ENCODE peak calls at places on chromosomes 6 and 20, in nine cellular contexts. F is activated gamma-delta T cell treated with anti-CD3 and anti-CD28 coated beads, Interleukin-2, amount 50 U/mL, for 16 hours; N is activated CD8-positive, alpha-beta memory T cell treated with anti-CD3 and anti-CD28 coated beads, Interleukin-2, amount 10 ng/mL, durations not matched to agents 7 days and 5 days; P is activated CD4-positive, alpha-beta T cell treated with anti-CD3 and anti-CD28 coated beads for 1 hour; O is NCI-H1092 treated with DMSO at 0.1 percent for 48 hours; B is SJSA1; M is stimulated activated effector memory CD8-positive, alpha-beta T cell treated with anti-CD3 and anti-CD28 coated beads, Interleukin-12 subunit alpha, Interleukin-12 subunit beta, amount 100 ng/mL, for 72 hours; D is cerebellum; Q is neural progenitor cell. Z is an unnamed sample.

GRCh38 chr6:54737247-54737646 is 109.3 kb upstream of the FAM83B start:
- DNase-seq in F (no peak), N (no peak), P (no peak), O (no peak), B (no peak), M (no peak), D (no peak), Q (peak), Z (no peak)

GRCh38 chr6:109523478-109523877 is 40.5 kb upstream of the ZBTB24 start:
- DNase-seq in F (no peak), N (no peak), P (no peak), O (no peak), B (no peak), M (no peak), D (no peak), Q (no peak), Z (no peak)

GRCh38 chr6:140956567-140957306 is 1176.0 kb upstream of the GJE1 start:
- DNase-seq in F (no peak), N (no peak), P (no peak), O (peak), B (peak), M (no peak), D (peak), Q (peak), Z (peak)

GRCh38 chr6:113318553-113318952 is 538.6 kb upstream of the MARCKS start:
- DNase-seq in F (no peak), N (no peak), P (no peak), O (peak), B (no peak), M (no peak), D (no peak), Q (no peak), Z (peak)

GRCh38 chr6:44486002-44486421 is 98.5 kb downstream of the CDC5L start:
- DNase-seq in F (no peak), N (no peak), P (no peak), O (no peak), B (no peak), M (no peak), D (no peak), Q (peak), Z (no peak)

GRCh38 chr6:140590641-140591040 is 1216.2 kb upstream of the CITED2 start:
- DNase-seq in F (no peak), N (no peak), P (no peak), O (no peak), B (no peak), M (no peak), D (no peak), Q (no peak), Z (no peak)

GRCh38 chr6:159107451-159108260 is 61.5 kb upstream of the FNDC1 start:
- DNase-seq in F (peak), N (peak), P (peak), O (peak), B (no peak), M (peak), D (peak), Q (no peak), Z (peak)

GRCh38 chr6:2876210-2877056 is 26.7 kb downstream of the SERPINB9 start:
- DNase-seq in F (no peak), N (no peak), P (no peak), O (peak), B (peak), M (no peak), D (peak), Q (peak), Z (no peak)

GRCh38 chr6:109834595-109835437 is 143.3 kb upstream of the GPR6 start:
- DNase-seq in F (no peak), N (no peak), P (no peak), O (peak), B (no peak), M (no peak), D (no peak), Q (no peak), Z (peak)

GRCh38 chr6:106347219-106347618 is 13.3 kb upstream of the CRYBG1 start:
- DNase-seq in F (no peak), N (no peak), P (no peak), O (no peak), B (no peak), M (no peak), D (no peak), Q (no peak), Z (no peak)

GRCh38 chr6:149545258-149545753 is 537 bp downstream of the PPIL4 start:
- DNase-seq in F (peak), N (peak), P (peak), O (no peak), B (peak), M (peak), D (peak), Q (peak), Z (peak)

GRCh38 chr20:34768105-34768504 is 57.3 kb downstream of the NCOA6 start:
- DNase-seq in F (no peak), N (no peak), P (no peak), O (no peak), B (no peak), M (no peak), D (no peak), Q (no peak), Z (no peak)

GRCh38 chr6:146914563-146915483 is 289.4 kb upstream of the STXBP5 start:
- DNase-seq in F (no peak), N (no peak), P (no peak), O (no peak), B (peak), M (no peak), D (no peak), Q (no peak), Z (no peak)

GRCh38 chr6:29696147-29697129 is 15.5 kb upstream of the ZFP57 start:
- DNase-seq in F (no peak), N (peak), P (no peak), O (no peak), B (no peak), M (no peak), D (no peak), Q (peak), Z (peak)

GRCh38 chr6:36268478-36269248 is 1.2 kb upstream of the PNPLA1 start:
- DNase-seq in F (no peak), N (no peak), P (no peak), O (no peak), B (no peak), M (no peak), D (no peak), Q (no peak), Z (no peak)

GRCh38 chr20:47205577-47206123 is 150.8 kb downstream of the ZMYND8 start:
- DNase-seq in F (peak), N (peak), P (no peak), O (peak), B (peak), M (no peak), D (peak), Q (peak), Z (peak)

Z was measured in NCI-H345.